ENCODE peak calls at places on chromosomes 5 and 9, in five cellular contexts. K is IMR-90, J is trophoblast cell, W is H9, C is neuronal stem cell. O is an unnamed sample.

GRCh38 chr5:106376522-106376921 is 1294.2 kb downstream of the EFNA5 start:
- DNase-seq in C (no peak), J (no peak), K (peak; percentile 12), W (no peak), O (peak; percentile 41)

GRCh38 chr9:849431-849830 is 7.9 kb downstream of the DMRT1 start:
- DNase-seq in W (no peak), C (no peak), K (no peak), J (no peak), O (no peak)

GRCh38 chr5:170159101-170159698 is 53.5 kb downstream of the FOXI1 start:
- DNase-seq in W (no peak), K (peak; percentile 54), J (peak; percentile 86), C (no peak), O (peak; percentile 45)

GRCh38 chr9:34992376-34992951 is 2.9 kb downstream of the DNAJB5 start:
- DNase-seq in K (peak; percentile 94), C (no peak), W (peak; percentile 45), J (peak; percentile 42), O (peak; percentile 95)

GRCh38 chr9:95772320-95773060 is 103.0 kb upstream of the ERCC6L2 start:
- DNase-seq in J (peak; percentile 6), K (peak; percentile 65), C (peak; percentile 53), W (peak; percentile 68), O (peak; percentile 88)

GRCh38 chr5:73446631-73447233 is 1.8 kb downstream of the FOXD1 start:
- DNase-seq in C (no peak), W (no peak), K (no peak), J (peak; percentile 12), O (peak; percentile 37)

GRCh38 chr9:92140074-92140753 is 25.0 kb upstream of the SPTLC1 start:
- DNase-seq in J (peak; percentile 89), C (peak; percentile 76), W (peak; percentile 94), K (peak; percentile 65), O (peak; percentile 76)

GRCh38 chr5:139796061-139796806 is 626 bp downstream of the PSD2 start:
- DNase-seq in J (no peak), C (peak; percentile 41), W (peak; percentile 43), K (no peak), O (no peak)

GRCh38 chr5:442335-443238 is at the start of gene EXOC3:
- DNase-seq in C (peak; percentile 63), W (peak; percentile 70), J (peak; percentile 80), K (peak; percentile 56), O (peak; percentile 77)

GRCh38 chr5:124575731-124576130 is 170.7 kb downstream of the ZNF608 start:
- DNase-seq in K (no peak), J (no peak), W (no peak), C (no peak), O (no peak)

GRCh38 chr5:177372534-177372896 is 11.7 kb upstream of the SLC34A1 start:
- DNase-seq in K (no peak), W (no peak), J (no peak), C (no peak), O (no peak)

GRCh38 chr5:177371705-177372533 is 12.3 kb upstream of the SLC34A1 start:
- DNase-seq in W (no peak), C (no peak), K (no peak), J (no peak), O (no peak)

GRCh38 chr5:177369913-177370487 is 12.3 kb downstream of the RGS14 start:
- DNase-seq in J (no peak), K (no peak), C (no peak), W (no peak), O (no peak)

GRCh38 chr5:177370488-177371119 is 12.9 kb downstream of the RGS14 start:
- DNase-seq in C (peak; percentile 91), W (peak; percentile 99), K (peak; percentile 82), J (peak; percentile 85), O (peak; percentile 93)

GRCh38 chr5:177371120-177371537 is 13.1 kb upstream of the SLC34A1 start:
- DNase-seq in J (no peak), K (no peak), W (no peak), C (no peak), O (no peak)
- H4K91ac ChIP-seq in J (peak overlapping the region; percentile 65), K (no peak overlapping the region), W (no peak overlapping the region), C (no peak overlapping the region), O (peak overlapping the region; percentile 62)

GRCh38 chr9:127521919-127522304 is 70.6 kb downstream of the LRSAM1 start:
- DNase-seq in C (no peak), K (no peak), J (no peak), W (no peak), O (no peak)
- H4K91ac ChIP-seq in C (no peak overlapping the region), K (peak overlapping the region; percentile 98), J (peak overlapping the region; percentile 100), W (peak overlapping the region; percentile 54), O (peak overlapping the region; percentile 99)

GRCh38 chr9:132125944-132126720 is 35.7 kb upstream of the NTNG2 start:
- DNase-seq in W (no peak), C (no peak), J (no peak), K (no peak), O (no peak)
- H4K91ac ChIP-seq in W (no peak overlapping the region), C (no peak overlapping the region), J (no peak overlapping the region), K (no peak overlapping the region), O (no peak overlapping the region)

DNA sequence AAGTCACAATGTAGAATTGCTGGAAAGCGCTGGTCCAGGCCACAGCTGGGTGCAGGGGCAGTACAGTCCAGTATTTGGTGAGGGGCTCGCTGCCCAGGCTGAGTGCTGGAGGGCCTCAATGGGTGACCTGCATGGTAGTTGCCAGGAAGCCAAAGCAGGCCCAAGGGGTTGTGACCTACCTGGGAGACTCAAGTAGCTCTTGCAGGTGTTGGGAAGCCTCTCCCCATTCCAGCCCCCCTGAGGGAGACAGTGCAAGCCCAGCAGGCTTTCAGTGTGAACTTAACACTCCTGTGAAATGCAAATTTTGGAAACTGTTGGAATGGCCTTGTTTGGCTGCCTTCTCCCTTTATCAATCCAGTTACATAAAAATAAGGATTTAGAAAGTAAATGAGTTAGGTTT is 13.9 kb downstream of the KDM4C start:
- DNase-seq in W (peak; percentile 92), K (no peak), J (no peak), C (no peak), O (no peak)
- H4K91ac ChIP-seq in W (no peak overlapping the region), K (no peak overlapping the region), J (no peak overlapping the region), C (no peak overlapping the region), O (no peak overlapping the region)

GRCh38 chr9:136655244-136656225 is 7.2 kb upstream of the EGFL7 start:
- DNase-seq in J (no peak), C (no peak), K (no peak), W (no peak), O (no peak)
- H4K91ac ChIP-seq in J (peak overlapping the region; percentile 59), C (peak overlapping the region; percentile 53), K (no peak overlapping the region), W (no peak overlapping the region), O (peak overlapping the region; percentile 31)

GRCh38 chr5:181161534-181162175 is 14.3 kb downstream of the OR2V2 start:
- DNase-seq in J (no peak), W (no peak), K (no peak), C (no peak), O (no peak)
- H4K91ac ChIP-seq in J (no peak overlapping the region), W (no peak overlapping the region), K (peak overlapping the region; percentile 23), C (no peak overlapping the region), O (no peak overlapping the region)

DNA sequence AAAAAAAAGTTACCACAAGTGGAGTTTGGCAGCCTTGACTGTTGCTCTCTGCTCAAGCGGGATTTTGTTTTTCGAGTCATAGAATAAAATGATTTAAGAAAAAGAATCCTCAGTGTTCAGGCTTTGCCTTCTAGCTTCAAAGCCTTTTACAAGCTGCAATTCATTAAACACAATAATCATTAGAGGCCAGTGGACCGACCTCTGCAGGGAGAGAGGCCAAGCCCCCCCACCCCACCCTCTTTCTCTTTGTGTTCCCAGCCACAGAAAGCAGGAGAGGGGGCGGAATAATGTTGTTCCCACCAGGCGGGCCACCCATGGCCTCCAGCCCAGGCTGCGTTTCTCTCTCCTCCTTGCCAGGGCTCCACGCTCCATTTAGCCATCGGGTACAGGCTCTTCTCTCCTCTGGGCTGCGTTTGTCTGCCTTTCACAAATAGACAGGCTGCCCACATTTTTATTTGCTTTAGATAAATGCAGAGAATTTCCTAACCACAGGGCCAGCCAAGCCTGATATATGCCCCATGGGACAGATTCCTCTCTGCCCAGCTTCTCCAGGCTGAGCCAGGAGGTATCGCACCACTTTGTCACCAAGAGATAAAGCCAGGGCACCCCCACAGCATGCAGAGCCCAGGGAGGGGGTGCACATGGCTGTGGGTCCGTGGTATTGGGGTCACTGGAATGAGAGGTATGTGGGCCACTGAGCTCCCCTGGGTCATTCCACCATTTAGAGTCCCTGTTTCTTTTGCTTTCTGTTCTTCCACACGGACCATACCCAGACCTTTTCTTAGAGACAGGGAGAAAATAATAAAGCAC is 318.8 kb downstream of the PIK3R1 start:
- DNase-seq in J (no peak), C (peak; percentile 18), K (no peak), W (no peak), O (no peak)
- H4K91ac ChIP-seq in J (peak overlapping the region; percentile 30), C (no peak overlapping the region), K (no peak overlapping the region), W (no peak overlapping the region), O (no peak overlapping the region)

GRCh38 chr5:147930759-147931158 is 24.4 kb upstream of the C5orf46 start:
- DNase-seq in J (no peak), W (no peak), K (no peak), C (no peak), O (no peak)
- H4K91ac ChIP-seq in J (no peak overlapping the region), W (no peak overlapping the region), K (no peak overlapping the region), C (no peak overlapping the region), O (no peak overlapping the region)

DNA sequence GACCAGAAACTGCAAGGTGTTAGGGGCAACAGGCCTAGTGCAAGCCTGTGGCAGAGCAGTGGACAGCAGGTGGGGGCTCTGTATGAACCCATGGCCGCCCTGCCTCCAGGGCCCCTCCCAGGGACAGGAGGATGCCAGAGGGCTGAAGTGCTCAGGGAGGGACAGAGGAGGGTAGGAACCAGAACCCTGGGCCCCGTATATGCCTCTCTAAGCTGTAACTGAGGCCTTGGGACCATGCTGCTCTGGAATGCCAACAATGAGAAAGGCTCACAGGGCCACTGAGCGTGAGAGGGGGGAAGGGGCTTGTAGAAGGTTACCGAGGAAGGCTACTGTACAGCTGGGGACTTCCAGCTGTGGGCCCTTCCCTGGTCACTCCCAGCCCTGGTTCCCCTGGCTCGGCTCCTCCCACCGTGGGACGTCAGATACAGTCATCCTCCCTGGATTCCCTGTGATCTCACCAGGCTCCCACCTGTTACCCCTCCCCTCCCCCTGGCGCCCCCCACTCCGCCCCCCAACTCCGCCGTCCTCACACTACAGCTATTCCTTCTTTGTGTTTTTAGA is 21.1 kb downstream of the AQP7 start:
- DNase-seq in J (peak; percentile 33), W (peak; percentile 89), C (peak; percentile 23), K (peak; percentile 32), O (peak; percentile 40)
- H4K91ac ChIP-seq in J (no peak overlapping the region), W (no peak overlapping the region), C (peak overlapping the region; percentile 19), K (no peak overlapping the region), O (peak overlapping the region; percentile 39)

O was measured in mesenchymal stem cell.